ENCODE peak calls at places on chromosome X, in four cellular contexts. One of them, this sample, is unnamed.
A peak's percentile ranks its signal among the peaks of the same experiment; 100 is the strongest.

GRCh38 chrX:110086162-110086915 is 83.4 kb downstream of the TMEM164 start:
- DNase-seq in pancreas: no peak
- DNase-seq in heart left ventricle: no peak
- DNase-seq in CD8-positive, alpha-beta T cell: no peak
- DNase-seq in this sample: no peak

GRCh38 chrX:51598899-51599298 is 19.8 kb downstream of the CENPVL3 start:
- DNase-seq in pancreas: no peak
- DNase-seq in heart left ventricle: no peak
- DNase-seq in CD8-positive, alpha-beta T cell: no peak
- DNase-seq in this sample: no peak

GRCh38 chrX:141405486-141405877 is 163.2 kb upstream of the SPANXC start:
- DNase-seq in pancreas: no peak
- DNase-seq in CD8-positive, alpha-beta T cell: no peak
- DNase-seq in heart left ventricle: no peak
- DNase-seq in this sample: no peak

GRCh38 chrX:40468033-40468979 is 112.5 kb upstream of the ATP6AP2 start:
- DNase-seq in pancreas: no peak
- DNase-seq in CD8-positive, alpha-beta T cell: peak; percentile 8
- DNase-seq in heart left ventricle: peak; percentile 37
- DNase-seq in this sample: peak; percentile 65

GRCh38 chrX:10070714-10071436 is 85.9 kb upstream of the CLCN4 start:
- DNase-seq in CD8-positive, alpha-beta T cell: no peak
- DNase-seq in heart left ventricle: no peak
- DNase-seq in pancreas: no peak
- DNase-seq in this sample: no peak

GRCh38 chrX:47807548-47807947 is 29.2 kb upstream of the ZNF81 start:
- DNase-seq in CD8-positive, alpha-beta T cell: no peak
- DNase-seq in heart left ventricle: no peak
- DNase-seq in pancreas: peak; percentile 40
- DNase-seq in this sample: no peak

GRCh38 chrX:155068165-155068564 is 2.8 kb downstream of the CMC4 start:
- DNase-seq in heart left ventricle: no peak
- DNase-seq in CD8-positive, alpha-beta T cell: no peak
- DNase-seq in pancreas: no peak
- DNase-seq in this sample: no peak

GRCh38 chrX:96563663-96564062 is 121.0 kb upstream of the DIAPH2 start:
- DNase-seq in CD8-positive, alpha-beta T cell: no peak
- DNase-seq in heart left ventricle: no peak
- DNase-seq in pancreas: no peak
- DNase-seq in this sample: no peak

GRCh38 chrX:87403551-87403950 is 114.1 kb upstream of the KLHL4 start:
- DNase-seq in heart left ventricle: no peak
- DNase-seq in CD8-positive, alpha-beta T cell: no peak
- DNase-seq in pancreas: no peak
- DNase-seq in this sample: no peak

GRCh38 chrX:15814811-15815210 is 24.5 kb downstream of the ZRSR2 start:
- DNase-seq in heart left ventricle: no peak
- DNase-seq in CD8-positive, alpha-beta T cell: no peak
- DNase-seq in pancreas: no peak
- DNase-seq in this sample: no peak

GRCh38 chrX:15815779-15816452 is 25.6 kb downstream of the ZRSR2 start:
- DNase-seq in CD8-positive, alpha-beta T cell: no peak
- DNase-seq in heart left ventricle: no peak
- DNase-seq in pancreas: no peak
- DNase-seq in this sample: no peak

GRCh38 chrX:15816886-15817285 is 26.6 kb downstream of the ZRSR2 start:
- DNase-seq in heart left ventricle: no peak
- DNase-seq in CD8-positive, alpha-beta T cell: peak; percentile 27
- DNase-seq in pancreas: no peak
- DNase-seq in this sample: no peak

GRCh38 chrX:15820106-15821073 is 30.1 kb downstream of the ZRSR2 start:
- DNase-seq in heart left ventricle: no peak
- DNase-seq in CD8-positive, alpha-beta T cell: no peak
- DNase-seq in pancreas: no peak
- DNase-seq in this sample: no peak

DNA sequence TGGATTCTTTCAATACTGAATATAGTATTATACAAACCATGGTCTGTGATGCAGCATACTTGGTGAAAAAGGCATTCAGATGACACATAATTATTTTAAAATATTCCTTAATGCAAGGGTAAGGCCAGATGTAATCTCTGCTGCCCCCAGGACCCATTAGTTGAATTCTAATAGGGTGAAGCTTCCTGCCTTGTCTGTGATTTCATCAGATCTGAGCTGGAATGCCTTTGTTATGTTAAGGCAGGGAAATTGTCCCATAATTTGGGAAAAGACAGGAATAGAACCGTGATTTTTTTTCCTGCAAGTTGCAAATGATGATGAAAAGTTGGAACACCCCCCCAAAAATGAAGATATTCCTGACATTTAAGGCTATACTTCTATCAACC is 26.2 kb downstream of the ZRSR2 start:
- DNase-seq in heart left ventricle: no peak
- DNase-seq in CD8-positive, alpha-beta T cell: no peak
- DNase-seq in pancreas: no peak
- DNase-seq in this sample: no peak
- H3K27ac ChIP-seq in heart left ventricle: no peak overlapping the region
- H3K27ac ChIP-seq in CD8-positive, alpha-beta T cell: no peak overlapping the region
- H3K27ac ChIP-seq in pancreas: no peak overlapping the region
- H3K27ac ChIP-seq in this sample: no peak overlapping the region

GRCh38 chrX:19751068-19751467 is 136.3 kb downstream of the SH3KBP1 start:
- DNase-seq in heart left ventricle: no peak
- DNase-seq in CD8-positive, alpha-beta T cell: no peak
- DNase-seq in pancreas: no peak
- DNase-seq in this sample: no peak
- H3K4me1 ChIP-seq in heart left ventricle: peaks cover 4% of the 10 kb centered on the region
- H3K4me1 ChIP-seq in CD8-positive, alpha-beta T cell: peaks cover 81% of the 10 kb centered on the region
- H3K4me1 ChIP-seq in pancreas: no peaks in the 10 kb centered on the region
- H3K4me1 ChIP-seq in this sample: no peaks in the 10 kb centered on the region

DNA sequence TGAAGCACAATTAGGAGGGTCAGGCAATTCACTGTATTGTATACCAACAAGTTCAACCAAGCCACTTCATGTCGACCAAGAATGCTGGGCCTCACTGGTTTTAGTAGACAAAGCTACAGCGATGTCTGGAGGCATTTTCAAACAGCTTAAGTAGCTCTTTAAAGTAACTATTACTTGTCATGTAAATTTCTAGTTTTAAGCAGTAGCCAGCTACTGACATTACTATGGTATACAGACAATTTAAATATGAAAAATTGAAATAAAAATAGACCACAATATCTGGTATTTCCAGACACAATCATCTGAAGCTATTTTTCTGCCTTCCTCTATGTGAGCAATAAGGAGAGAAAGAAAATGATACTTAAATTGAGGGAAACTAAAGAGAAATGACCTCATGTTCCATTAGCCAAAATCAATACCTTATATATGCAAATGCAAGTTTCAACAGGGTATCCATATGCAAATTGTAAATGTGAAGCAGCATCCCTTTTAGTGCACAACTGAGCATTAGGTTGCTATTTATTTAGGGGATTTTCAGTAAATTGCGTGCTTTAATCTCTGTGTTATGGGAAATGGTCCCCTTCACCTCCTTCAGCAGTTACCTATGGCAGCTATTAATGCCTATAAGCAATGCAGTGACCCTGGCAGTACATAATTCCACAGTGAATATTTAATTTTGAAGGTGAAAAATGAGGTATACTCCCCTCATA is 119.5 kb downstream of the GPC3 start:
- DNase-seq in CD8-positive, alpha-beta T cell: no peak
- DNase-seq in heart left ventricle: no peak
- DNase-seq in pancreas: no peak
- DNase-seq in this sample: no peak
- H3K4me3 ChIP-seq in CD8-positive, alpha-beta T cell: no peak overlapping the region
- H3K4me3 ChIP-seq in heart left ventricle: no peak overlapping the region
- H3K4me3 ChIP-seq in pancreas: no peak overlapping the region
- H3K4me3 ChIP-seq in this sample: no peak overlapping the region

GRCh38 chrX:63561425-63561824 is 210.3 kb upstream of the SPIN4 start:
- DNase-seq in pancreas: no peak
- DNase-seq in heart left ventricle: no peak
- DNase-seq in CD8-positive, alpha-beta T cell: no peak
- DNase-seq in this sample: no peak

GRCh38 chrX:63560601-63561218 is 209.6 kb upstream of the SPIN4 start:
- DNase-seq in pancreas: peak; percentile 68
- DNase-seq in heart left ventricle: peak; percentile 57
- DNase-seq in CD8-positive, alpha-beta T cell: peak; percentile 39
- DNase-seq in this sample: peak; percentile 35
- H3K27ac ChIP-seq in pancreas: peak overlapping the region; percentile 69
- H3K27ac ChIP-seq in heart left ventricle: peak overlapping the region; percentile 77
- H3K27ac ChIP-seq in CD8-positive, alpha-beta T cell: peak overlapping the region; percentile 69
- H3K27ac ChIP-seq in this sample: no peak overlapping the region

DNA sequence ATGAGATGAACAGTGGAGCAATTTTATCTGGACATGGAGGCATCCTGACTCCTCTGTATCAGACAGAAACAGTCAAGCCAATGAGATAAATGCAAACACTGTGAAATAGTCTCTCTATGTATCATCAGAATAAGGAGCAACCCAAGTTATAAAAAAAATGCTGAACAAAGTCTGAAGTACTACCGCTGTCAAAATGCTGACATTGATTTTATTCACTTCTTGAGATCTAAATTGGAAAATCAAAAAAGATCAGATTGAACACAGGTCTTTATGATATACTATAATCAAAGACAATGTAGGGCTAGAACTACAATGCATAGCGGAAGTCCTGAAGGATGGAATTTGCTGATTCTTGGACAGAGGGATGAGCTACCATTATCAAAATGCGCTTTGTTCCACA is 76.1 kb downstream of the FTHL17 start:
- DNase-seq in pancreas: no peak
- DNase-seq in CD8-positive, alpha-beta T cell: no peak
- DNase-seq in heart left ventricle: no peak
- DNase-seq in this sample: no peak
- H3K4me1 ChIP-seq in pancreas: no peaks in the 10 kb centered on the region
- H3K4me1 ChIP-seq in CD8-positive, alpha-beta T cell: no peaks in the 10 kb centered on the region
- H3K4me1 ChIP-seq in heart left ventricle: no peaks in the 10 kb centered on the region
- H3K4me1 ChIP-seq in this sample: no peaks in the 10 kb centered on the region

DNA sequence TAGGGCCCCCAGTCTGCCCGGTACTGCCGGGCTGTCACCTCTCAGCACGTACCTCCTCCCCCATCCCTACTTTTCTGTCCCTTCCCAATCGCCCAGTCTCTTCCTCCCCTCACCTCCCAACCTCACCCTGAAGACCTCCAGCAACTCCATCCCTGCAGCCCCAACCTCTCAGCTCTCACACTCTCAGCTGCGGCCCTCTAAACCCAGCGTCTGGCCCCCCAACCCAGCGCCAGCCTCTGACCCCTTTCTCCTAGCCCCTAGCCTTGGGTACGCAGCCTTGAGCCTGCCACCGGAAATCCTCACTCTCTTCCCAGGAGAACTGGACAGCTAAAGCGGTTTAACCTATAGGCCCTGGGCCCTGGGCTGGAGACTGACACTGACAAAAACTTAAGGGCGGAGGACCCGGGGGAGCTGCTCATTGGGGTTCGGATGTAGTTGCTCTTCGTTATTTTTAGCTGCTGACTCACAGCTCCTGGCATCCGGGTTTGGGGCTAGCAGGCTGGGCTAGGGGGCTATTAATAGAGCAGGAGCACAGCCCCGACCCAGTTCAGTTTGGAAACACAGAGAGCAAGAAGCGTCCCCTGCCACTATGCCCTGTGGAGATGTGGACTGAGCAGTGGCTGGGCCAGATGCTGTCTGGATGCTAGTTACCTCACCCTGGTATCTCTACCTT is 9.6 kb upstream of the DLG3 start:
- DNase-seq in CD8-positive, alpha-beta T cell: peak; percentile 15
- DNase-seq in pancreas: no peak
- DNase-seq in heart left ventricle: peak; percentile 66
- DNase-seq in this sample: peak; percentile 65
- H3K4me3 ChIP-seq in CD8-positive, alpha-beta T cell: peak overlapping the region; percentile 70
- H3K4me3 ChIP-seq in pancreas: peak overlapping the region; percentile 54
- H3K4me3 ChIP-seq in heart left ventricle: peak overlapping the region; percentile 68
- H3K4me3 ChIP-seq in this sample: peak overlapping the region; percentile 53

GRCh38 chrX:148281920-148282319 is 218.5 kb upstream of the AFF2 start:
- DNase-seq in CD8-positive, alpha-beta T cell: no peak
- DNase-seq in pancreas: no peak
- DNase-seq in heart left ventricle: no peak
- DNase-seq in this sample: no peak

GRCh38 chrX:148288451-148288850 is 212.0 kb upstream of the AFF2 start:
- DNase-seq in CD8-positive, alpha-beta T cell: no peak
- DNase-seq in heart left ventricle: no peak
- DNase-seq in pancreas: no peak
- DNase-seq in this sample: no peak

GRCh38 chrX:148282504-148282903 is 217.9 kb upstream of the AFF2 start:
- DNase-seq in CD8-positive, alpha-beta T cell: no peak
- DNase-seq in heart left ventricle: no peak
- DNase-seq in pancreas: no peak
- DNase-seq in this sample: no peak
- H3K27ac ChIP-seq in CD8-positive, alpha-beta T cell: no peak overlapping the region
- H3K27ac ChIP-seq in heart left ventricle: no peak overlapping the region
- H3K27ac ChIP-seq in pancreas: no peak overlapping the region
- H3K27ac ChIP-seq in this sample: no peak overlapping the region

GRCh38 chrX:16997313-16997712 is 50.9 kb downstream of the REPS2 start:
- DNase-seq in pancreas: no peak
- DNase-seq in heart left ventricle: no peak
- DNase-seq in CD8-positive, alpha-beta T cell: no peak
- DNase-seq in this sample: no peak
- H3K4me1 ChIP-seq in pancreas: no peaks in the 10 kb centered on the region
- H3K4me1 ChIP-seq in heart left ventricle: no peaks in the 10 kb centered on the region
- H3K4me1 ChIP-seq in CD8-positive, alpha-beta T cell: no peaks in the 10 kb centered on the region
- H3K4me1 ChIP-seq in this sample: no peaks in the 10 kb centered on the region

DNA sequence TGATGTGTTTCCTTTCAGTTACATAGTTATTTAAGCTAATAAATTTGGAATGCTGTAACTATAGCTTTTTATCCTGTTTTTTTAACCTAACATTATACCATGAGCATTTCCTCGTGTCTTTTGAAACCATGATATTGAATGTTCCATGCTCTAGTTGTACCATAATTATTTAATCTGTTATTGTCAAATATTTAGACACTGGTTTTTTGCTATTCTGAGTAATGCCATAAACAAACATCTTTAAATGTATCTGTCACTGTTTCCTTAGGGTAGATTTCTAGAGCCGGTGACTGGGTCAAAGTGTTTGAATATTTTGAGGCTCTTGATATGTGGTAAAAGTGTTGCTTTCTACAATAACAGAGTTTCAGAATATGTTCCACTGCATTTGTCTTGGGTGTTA is 5.4 kb downstream of the IGBP1 start:
- DNase-seq in heart left ventricle: no peak
- DNase-seq in CD8-positive, alpha-beta T cell: no peak
- DNase-seq in pancreas: no peak
- DNase-seq in this sample: no peak
- H3K4me3 ChIP-seq in heart left ventricle: no peak overlapping the region
- H3K4me3 ChIP-seq in CD8-positive, alpha-beta T cell: no peak overlapping the region
- H3K4me3 ChIP-seq in pancreas: no peak overlapping the region
- H3K4me3 ChIP-seq in this sample: no peak overlapping the region

GRCh38 chrX:56788717-56789122 is 59.7 kb downstream of the NBDY start:
- DNase-seq in heart left ventricle: no peak
- DNase-seq in CD8-positive, alpha-beta T cell: peak; percentile 74
- DNase-seq in pancreas: peak; percentile 65
- DNase-seq in this sample: no peak
- H3K27ac ChIP-seq in heart left ventricle: no peak overlapping the region
- H3K27ac ChIP-seq in CD8-positive, alpha-beta T cell: no peak overlapping the region
- H3K27ac ChIP-seq in pancreas: no peak overlapping the region
- H3K27ac ChIP-seq in this sample: no peak overlapping the region